ENCODE peak calls at places on chromosome 16, in six cellular contexts. I, L, D, A, F and N are unnamed samples.

GRCh38 chr16:19005561-19006445 is 22.1 kb downstream of the TMC7 start:
- DNase-seq in I (peak), L (peak), D (no peak), A (no peak), F (no peak), N (no peak)

GRCh38 chr16:554640-555413 is 5.4 kb upstream of the PRR35 start:
- DNase-seq in I (no peak), L (no peak), D (no peak), A (peak), F (no peak), N (no peak)

GRCh38 chr16:27754788-27755690 is 205.1 kb downstream of the KATNIP start:
- DNase-seq in I (no peak), L (no peak), D (no peak), A (no peak), F (no peak), N (no peak)

GRCh38 chr16:31440511-31441184 is 1.9 kb downstream of the ZNF843 start:
- DNase-seq in I (no peak), L (no peak), D (no peak), A (no peak), F (no peak), N (no peak)

GRCh38 chr16:81513204-81514040 is 68.8 kb downstream of the CMIP start:
- DNase-seq in I (no peak), L (peak), D (no peak), A (no peak), F (no peak), N (no peak)

GRCh38 chr16:69880640-69881133 is 70.4 kb upstream of the CLEC18A start:
- DNase-seq in I (no peak), L (no peak), D (no peak), A (peak), F (no peak), N (no peak)

GRCh38 chr16:84689126-84689525 is 10.7 kb upstream of the USP10 start:
- DNase-seq in I (no peak), L (no peak), D (peak), A (peak), F (no peak), N (no peak)

GRCh38 chr16:180921-181667 is 835 bp downstream of the HBQ1 start:
- DNase-seq in I (peak), L (peak), D (peak), A (no peak), F (peak), N (peak)

GRCh38 chr16:88762941-88763340 is 22.1 kb downstream of the PIEZO1 start:
- DNase-seq in I (no peak), L (no peak), D (no peak), A (no peak), F (no peak), N (no peak)

GRCh38 chr16:50593410-50594139 is 45.4 kb downstream of the NKD1 start:
- DNase-seq in I (no peak), L (peak), D (no peak), A (no peak), F (no peak), N (no peak)

GRCh38 chr16:53282328-53282727 is 151.9 kb upstream of the RBL2 start:
- DNase-seq in I (no peak), L (no peak), D (no peak), A (no peak), F (no peak), N (no peak)

GRCh38 chr16:4372578-4373355 is 1.1 kb downstream of the VASN start:
- DNase-seq in I (no peak), L (no peak), D (peak), A (no peak), F (no peak), N (no peak)

GRCh38 chr16:3798827-3799226 is 81.5 kb upstream of the TRAP1 start:
- DNase-seq in I (no peak), L (no peak), D (no peak), A (no peak), F (no peak), N (no peak)

GRCh38 chr16:49810769-49811315 is 45.1 kb downstream of the ZNF423 start:
- DNase-seq in I (no peak), L (no peak), D (no peak), A (no peak), F (no peak), N (no peak)

GRCh38 chr16:67910162-67910561 is 17.1 kb downstream of the PSKH1 start:
- DNase-seq in I (no peak), L (no peak), D (no peak), A (peak), F (no peak), N (no peak)